ENCODE peak calls at places on chromosomes 11 and 22, in six cellular contexts. R is transverse colon, G is pancreas, E is PC-3, I is OCI-LY7, X is left lung. U is an unnamed sample.

GRCh38 chr22:19810381-19811141 is 44.1 kb downstream of the GNB1L start:
- DNase-seq in R (no peak), G (peak; percentile 1), E (no peak), I (no peak), X (no peak), U (no peak)

GRCh38 chr11:113881856-113882255 is 6.5 kb upstream of the USP28 start:
- DNase-seq in R (no peak), G (no peak), E (peak; percentile 75), I (no peak), X (no peak), U (no peak)

GRCh38 chr11:92122561-92122960 is 102.1 kb upstream of the FAT3 start:
- DNase-seq in R (no peak), G (no peak), E (peak; percentile 21), I (no peak), X (no peak), U (no peak)

GRCh38 chr22:33861216-33861875 is 58.9 kb downstream of the LARGE1 start:
- DNase-seq in R (no peak), G (no peak), E (no peak), I (no peak), X (peak; percentile 69), U (no peak)

GRCh38 chr11:113188433-113188834 is 125.9 kb upstream of the TTC12 start:
- DNase-seq in R (no peak), G (no peak), E (no peak), I (no peak), X (no peak), U (no peak)

GRCh38 chr11:63610604-63611394 is 3.4 kb downstream of the PLAAT3 start:
- DNase-seq in R (no peak), G (no peak), E (no peak), I (no peak), X (no peak), U (no peak)

GRCh38 chr22:46522743-46523300 is 14.6 kb downstream of the CELSR1 start:
- DNase-seq in R (no peak), G (no peak), E (no peak), I (no peak), X (no peak), U (no peak)

GRCh38 chr11:11814614-11815452 is 26.9 kb upstream of the USP47 start:
- DNase-seq in R (no peak), G (no peak), E (no peak), I (no peak), X (no peak), U (no peak)

GRCh38 chr22:37534445-37534844 is 15.2 kb upstream of the CARD10 start:
- DNase-seq in R (no peak), G (no peak), E (no peak), I (no peak), X (no peak), U (no peak)

GRCh38 chr22:43811777-43812148 is 342 bp downstream of the EFCAB6 start:
- DNase-seq in R (peak; percentile 13), G (no peak), E (peak; percentile 8), I (no peak), X (no peak), U (no peak)

GRCh38 chr11:10415817-10416392 is 39.2 kb upstream of the AMPD3 start:
- DNase-seq in R (no peak), G (no peak), E (no peak), I (peak; percentile 11), X (no peak), U (no peak)

GRCh38 chr11:844693-845644 is 2.3 kb downstream of the TSPAN4 start:
- DNase-seq in R (peak; percentile 79), G (peak; percentile 83), E (peak; percentile 74), I (peak; percentile 32), X (peak; percentile 92), U (peak; percentile 99)

GRCh38 chr11:63951779-63952536 is 13.2 kb downstream of the NAA40 start:
- DNase-seq in R (no peak), G (no peak), E (no peak), I (peak; percentile 20), X (no peak), U (no peak)

GRCh38 chr11:128463975-128464374 is 123.4 kb downstream of the ETS1 start:
- DNase-seq in R (no peak), G (no peak), E (no peak), I (no peak), X (no peak), U (no peak)

GRCh38 chr11:128465946-128466688 is 121.2 kb downstream of the ETS1 start:
- DNase-seq in R (no peak), G (no peak), E (no peak), I (no peak), X (no peak), U (no peak)

GRCh38 chr11:128463386-128463829 is 124.0 kb downstream of the ETS1 start:
- DNase-seq in R (no peak), G (no peak), E (no peak), I (no peak), X (no peak), U (no peak)

GRCh38 chr11:128465531-128465930 is 121.8 kb downstream of the ETS1 start:
- DNase-seq in R (no peak), G (no peak), E (no peak), I (no peak), X (no peak), U (no peak)

DNA sequence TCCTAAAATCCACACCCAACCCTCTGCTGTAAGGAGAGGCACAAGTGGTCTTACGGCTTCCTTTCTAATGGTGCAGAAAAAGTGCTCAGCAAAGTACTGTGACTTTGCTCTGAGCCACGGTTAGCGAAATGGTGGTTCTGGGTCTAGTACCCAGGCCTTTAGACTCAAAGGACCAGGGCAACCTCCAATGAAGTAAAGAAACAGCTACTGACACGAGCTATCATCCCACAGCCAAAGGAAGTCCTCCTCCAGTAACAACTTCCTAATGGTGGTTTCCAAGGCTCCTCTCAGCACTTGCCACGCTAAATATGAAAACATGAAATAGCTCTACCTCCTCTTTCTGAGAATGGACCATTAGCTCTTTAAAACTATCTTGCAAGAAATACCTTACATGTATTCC is 122.5 kb downstream of the ETS1 start:
- DNase-seq in R (no peak), G (no peak), E (no peak), I (no peak), X (no peak), U (no peak)
- H3K4me3 ChIP-seq in R (no peak overlapping the region), G (no peak overlapping the region), E (no peak overlapping the region), I (no peak overlapping the region), X (no peak overlapping the region), U (no peak overlapping the region)

GRCh38 chr22:29060251-29060650 is 1.4 kb downstream of the C22orf31 start:
- DNase-seq in R (no peak), G (no peak), E (no peak), I (no peak), X (no peak), U (no peak)

GRCh38 chr22:29065468-29066190 is 4.0 kb upstream of the C22orf31 start:
- DNase-seq in R (no peak), G (no peak), E (no peak), I (no peak), X (no peak), U (no peak)

GRCh38 chr22:29062286-29062949 is 787 bp upstream of the C22orf31 start:
- DNase-seq in R (no peak), G (no peak), E (no peak), I (no peak), X (no peak), U (no peak)

GRCh38 chr22:29060931-29061330 is 700 bp downstream of the C22orf31 start:
- DNase-seq in R (no peak), G (no peak), E (no peak), I (no peak), X (no peak), U (no peak)

GRCh38 chr22:29061773-29062172 is at the start of gene C22orf31:
- DNase-seq in R (no peak), G (no peak), E (no peak), I (no peak), X (no peak), U (no peak)
- H3K36me3 ChIP-seq in R (no peaks in the 10 kb centered on the region), G (no peaks in the 10 kb centered on the region), E (no peaks in the 10 kb centered on the region), I (no peaks in the 10 kb centered on the region), X (no peaks in the 10 kb centered on the region), U (no peaks in the 10 kb centered on the region)

GRCh38 chr11:133660202-133660568 is 127.9 kb upstream of the OPCML start:
- DNase-seq in R (no peak), G (no peak), E (no peak), I (no peak), X (no peak), U (no peak)
- H3K9me3 ChIP-seq in R (no peaks in the 10 kb centered on the region), G (no peaks in the 10 kb centered on the region), E (peaks cover 14% of the 10 kb centered on the region), I (no peaks in the 10 kb centered on the region), X (no peaks in the 10 kb centered on the region), U (no peaks in the 10 kb centered on the region)

GRCh38 chr22:27344546-27344945 is 457.0 kb downstream of the MN1 start:
- DNase-seq in R (no peak), G (no peak), E (no peak), I (no peak), X (no peak), U (no peak)
- H3K4me3 ChIP-seq in R (no peak overlapping the region), G (no peak overlapping the region), E (no peak overlapping the region), I (no peak overlapping the region), X (no peak overlapping the region), U (no peak overlapping the region)

GRCh38 chr11:14362613-14363012 is 3.6 kb upstream of the RRAS2 start:
- DNase-seq in R (no peak), G (no peak), E (no peak), I (no peak), X (no peak), U (peak; percentile 67)

GRCh38 chr11:14364322-14364721 is 5.3 kb upstream of the RRAS2 start:
- DNase-seq in R (no peak), G (no peak), E (no peak), I (no peak), X (no peak), U (peak; percentile 78)

GRCh38 chr11:14360976-14361375 is 2.0 kb upstream of the RRAS2 start:
- DNase-seq in R (no peak), G (no peak), E (no peak), I (no peak), X (no peak), U (no peak)

GRCh38 chr11:14359573-14360031 is 619 bp upstream of the RRAS2 start:
- DNase-seq in R (no peak), G (no peak), E (peak; percentile 26), I (no peak), X (no peak), U (peak; percentile 73)

GRCh38 chr11:14361951-14362350 is 3.0 kb upstream of the RRAS2 start:
- DNase-seq in R (no peak), G (no peak), E (peak; percentile 12), I (no peak), X (no peak), U (no peak)
- H3K36me3 ChIP-seq in R (no peaks in the 10 kb centered on the region), G (no peaks in the 10 kb centered on the region), E (no peaks in the 10 kb centered on the region), I (no peaks in the 10 kb centered on the region), X (no peaks in the 10 kb centered on the region), U (peaks cover 6% of the 10 kb centered on the region)

GRCh38 chr22:48081281-48081680 is 1318.8 kb downstream of the TBC1D22A start:
- DNase-seq in R (no peak), G (no peak), E (no peak), I (no peak), X (no peak), U (no peak)

GRCh38 chr22:48084041-48084748 is 1321.7 kb downstream of the TBC1D22A start:
- DNase-seq in R (no peak), G (no peak), E (no peak), I (peak; percentile 46), X (peak; percentile 27), U (no peak)

GRCh38 chr22:48080304-48081165 is 1318.1 kb downstream of the TBC1D22A start:
- DNase-seq in R (no peak), G (no peak), E (no peak), I (no peak), X (no peak), U (no peak)

GRCh38 chr22:48083502-48083901 is 1321.1 kb downstream of the TBC1D22A start:
- DNase-seq in R (no peak), G (no peak), E (no peak), I (no peak), X (no peak), U (no peak)

GRCh38 chr22:48082284-48082683 is 1319.8 kb downstream of the TBC1D22A start:
- DNase-seq in R (no peak), G (no peak), E (no peak), I (no peak), X (no peak), U (no peak)
- H3K9me3 ChIP-seq in R (no peaks in the 10 kb centered on the region), G (no peaks in the 10 kb centered on the region), E (no peaks in the 10 kb centered on the region), I (no peaks in the 10 kb centered on the region), X (no peaks in the 10 kb centered on the region), U (no peaks in the 10 kb centered on the region)